ENCODE peak calls at places on chromosomes 11 and 22, in six cellular contexts. T is PC-3, O is uterus, K is HL-60, S is tibial artery, B is WERI-Rb-1. D is an unnamed sample.

GRCh38 chr11:69915501-69916250 is 96.5 kb upstream of the FGF3 start:
- DNase-seq in B (peak), K (peak), T (peak), O (peak), S (peak), D (no peak)

GRCh38 chr11:32173977-32174376 is 83.1 kb downstream of the RCN1 start:
- DNase-seq in K (no peak), S (no peak), T (no peak), B (no peak), O (no peak), D (no peak)

GRCh38 chr11:100632970-100633452 is 54.1 kb upstream of the ARHGAP42 start:
- DNase-seq in S (peak), T (peak), B (no peak), K (no peak), O (peak), D (no peak)

GRCh38 chr22:39900306-39901227 is at the start of gene GRAP2:
- DNase-seq in S (no peak), T (no peak), B (no peak), K (peak), O (no peak), D (no peak)

GRCh38 chr22:50313600-50313999 is 6.2 kb upstream of the PLXNB2 start:
- DNase-seq in O (no peak), B (no peak), T (no peak), K (no peak), S (no peak), D (no peak)

GRCh38 chr11:57460756-57461749 is 725 bp downstream of the RTN4RL2 start:
- DNase-seq in B (no peak), O (no peak), K (no peak), S (no peak), T (peak), D (no peak)

GRCh38 chr22:20569059-20570058 is 61.9 kb downstream of the MED15 start:
- DNase-seq in O (peak), S (peak), K (peak), B (no peak), T (peak), D (peak)

GRCh38 chr22:48422900-48423480 is 1404.7 kb downstream of the BRD1 start:
- DNase-seq in K (no peak), B (no peak), S (no peak), O (no peak), T (no peak), D (no peak)

GRCh38 chr22:42692239-42693054 is 28.2 kb downstream of the A4GALT start:
- DNase-seq in B (no peak), S (no peak), K (no peak), T (no peak), O (no peak), D (no peak)

GRCh38 chr22:38826386-38826785 is 17.4 kb downstream of the NPTXR start:
- DNase-seq in S (no peak), T (no peak), B (no peak), K (no peak), O (no peak), D (no peak)

GRCh38 chr11:65586676-65587075 is 8.9 kb downstream of the KCNK7 start:
- DNase-seq in B (peak), T (no peak), O (no peak), S (no peak), K (no peak), D (no peak)

GRCh38 chr11:39236916-39237315 is 2222.5 kb downstream of the LRRC4C start:
- DNase-seq in K (no peak), T (peak), O (no peak), B (no peak), S (no peak), D (no peak)

GRCh38 chr11:90448280-90448679 is 225.4 kb upstream of the CHORDC1 start:
- DNase-seq in S (no peak), O (no peak), K (no peak), T (no peak), B (no peak), D (no peak)

DNA sequence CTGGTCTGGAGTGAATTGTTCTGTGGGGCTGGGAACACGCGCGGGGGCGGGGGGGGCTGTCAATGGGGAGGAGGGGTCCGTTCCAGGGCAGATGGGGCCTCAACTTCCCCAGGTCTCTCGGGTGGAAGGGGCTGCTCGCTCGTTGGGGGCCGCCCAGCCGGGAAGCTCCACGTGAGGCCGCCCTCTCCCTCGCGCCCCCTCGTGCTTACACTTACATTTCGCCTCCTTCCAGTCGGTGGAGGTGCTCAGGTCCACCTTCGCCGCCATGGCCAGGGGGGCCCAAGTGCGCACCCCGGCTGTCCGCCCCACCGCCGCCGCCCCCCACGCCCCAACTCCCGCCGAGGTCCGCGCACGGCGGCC is 451 bp downstream of the MACROD1 start:
- DNase-seq in O (no peak), B (no peak), T (peak), K (no peak), S (no peak), D (no peak)
- H3K27ac ChIP-seq in O (peak), B (peak), T (peak), K (peak), S (peak), D (no peak)

DNA sequence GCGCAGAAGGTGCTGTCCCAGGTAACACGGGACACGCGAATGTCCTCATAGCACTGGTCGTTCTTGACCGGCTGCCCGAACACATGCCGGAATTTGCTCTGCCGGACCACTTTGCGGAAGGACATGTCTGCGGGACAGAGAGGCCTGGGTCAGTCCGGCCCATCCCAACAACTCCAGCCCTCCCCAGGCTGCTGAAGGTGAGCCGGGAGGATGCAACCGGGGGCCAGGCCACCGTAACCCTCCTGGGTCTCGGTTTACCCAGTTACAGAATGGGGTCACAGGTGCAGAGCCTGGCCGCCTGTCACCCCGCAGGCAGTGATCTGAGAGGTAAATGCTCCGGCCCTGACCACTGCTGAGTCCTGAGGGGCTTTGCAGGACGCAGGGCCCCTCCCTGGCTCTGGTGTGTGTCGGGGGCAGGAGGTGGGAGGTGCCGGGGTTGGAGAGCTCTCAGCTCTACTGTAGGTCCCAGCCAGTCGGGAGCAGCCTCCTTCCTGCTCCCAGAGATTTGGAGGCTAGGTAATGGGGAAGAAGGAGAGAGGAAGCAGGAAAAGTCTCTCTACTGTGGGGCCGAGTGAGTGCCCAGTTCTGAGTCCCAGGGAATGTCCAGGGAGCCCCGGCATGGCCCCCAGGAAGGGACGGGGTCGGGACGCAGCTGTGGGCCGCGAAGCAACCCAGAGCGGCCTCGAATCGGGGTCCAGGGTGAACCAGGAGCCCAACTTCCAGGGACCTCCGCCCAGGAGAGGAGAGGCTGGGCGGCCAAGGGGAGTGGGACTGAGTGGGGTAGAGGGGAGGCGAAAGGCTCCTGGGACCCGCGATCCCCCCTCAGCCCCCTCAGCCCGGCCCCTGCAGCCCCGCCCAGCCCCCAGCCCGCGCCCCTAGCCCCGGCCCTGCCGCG is 525 bp downstream of the CORO1B start:
- DNase-seq in S (no peak), T (peak), B (no peak), O (no peak), K (no peak), D (no peak)
- H3K4me3 ChIP-seq in S (peak), T (peak), B (peak), O (peak), K (peak), D (peak)

GRCh38 chr11:129591527-129591926 is 215.9 kb downstream of the BARX2 start:
- DNase-seq in K (no peak), B (no peak), O (no peak), S (no peak), T (no peak), D (no peak)

GRCh38 chr11:129595043-129595962 is 219.7 kb downstream of the BARX2 start:
- DNase-seq in S (no peak), O (no peak), T (no peak), K (no peak), B (no peak), D (no peak)

GRCh38 chr11:129592191-129592590 is 216.5 kb downstream of the BARX2 start:
- DNase-seq in K (no peak), T (no peak), B (no peak), S (no peak), O (no peak), D (no peak)

GRCh38 chr11:129590753-129591475 is 215.3 kb downstream of the BARX2 start:
- DNase-seq in K (no peak), T (no peak), O (no peak), S (no peak), B (no peak), D (no peak)

GRCh38 chr11:129593098-129593497 is 217.4 kb downstream of the BARX2 start:
- DNase-seq in K (no peak), B (no peak), T (peak), S (no peak), O (no peak), D (no peak)
- H3K27ac ChIP-seq in K (no peak), B (no peak), T (no peak), S (no peak), O (no peak), D (no peak)

DNA sequence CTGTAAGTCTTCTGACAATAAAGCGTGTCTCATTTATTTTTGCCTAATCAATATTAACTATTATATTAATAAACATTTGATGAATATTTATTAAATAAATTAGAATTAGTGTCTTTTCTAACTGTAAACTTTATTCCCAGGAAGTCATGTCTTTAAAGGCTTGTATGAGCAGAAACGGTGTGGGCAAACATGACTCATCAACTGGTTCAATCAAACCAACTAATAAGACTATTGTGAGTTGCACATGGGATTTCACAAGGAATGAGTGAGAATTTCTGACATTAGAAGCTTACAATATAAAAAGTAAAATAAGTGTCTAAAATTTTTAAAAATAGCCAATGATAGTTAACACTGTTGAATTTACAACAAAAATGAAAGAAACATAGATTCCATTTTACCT is 259.2 kb upstream of the CTSC start:
- DNase-seq in S (no peak), K (no peak), B (no peak), O (no peak), T (peak), D (no peak)
- H3K4me3 ChIP-seq in S (no peak), K (no peak), B (no peak), O (no peak), T (no peak), D (no peak)

GRCh38 chr22:46585340-46586122 is 34.7 kb upstream of the GRAMD4 start:
- DNase-seq in B (no peak), K (no peak), S (no peak), O (no peak), T (no peak), D (no peak)

GRCh38 chr22:46586531-46587011 is 33.6 kb upstream of the GRAMD4 start:
- DNase-seq in T (no peak), O (no peak), K (no peak), B (no peak), S (no peak), D (no peak)

GRCh38 chr22:46587492-46588278 is 32.5 kb upstream of the GRAMD4 start:
- DNase-seq in O (no peak), B (no peak), S (no peak), K (no peak), T (no peak), D (no peak)

GRCh38 chr22:46587067-46587471 is 33.1 kb upstream of the GRAMD4 start:
- DNase-seq in T (no peak), S (no peak), O (no peak), B (no peak), K (no peak), D (no peak)

GRCh38 chr22:46586123-46586519 is 34.1 kb upstream of the GRAMD4 start:
- DNase-seq in S (no peak), O (no peak), T (no peak), K (no peak), B (no peak), D (no peak)
- H3K27ac ChIP-seq in S (no peak), O (no peak), T (no peak), K (no peak), B (no peak), D (no peak)

DNA sequence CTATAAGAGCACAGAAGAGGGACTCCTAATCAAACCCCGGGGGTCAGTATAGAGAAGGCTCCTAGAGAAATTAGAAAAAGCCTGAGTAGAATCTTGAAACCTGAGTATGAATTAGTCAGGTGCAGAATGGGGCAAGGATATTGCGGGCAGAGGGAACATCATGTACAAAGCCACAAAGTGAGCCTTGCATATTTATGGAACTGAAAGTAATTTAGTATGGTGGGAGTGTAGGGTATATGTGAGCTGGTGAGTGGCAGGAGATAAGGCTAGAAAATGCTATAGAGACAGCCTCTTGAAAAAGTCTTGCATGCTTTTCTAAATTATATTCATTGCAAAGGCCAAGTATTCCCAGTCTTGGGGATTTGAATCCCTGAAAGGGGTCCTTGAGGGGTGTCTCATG is 93.7 kb downstream of the STIM1 start:
- DNase-seq in T (no peak), O (no peak), S (no peak), B (no peak), K (no peak), D (no peak)
- H3K4me3 ChIP-seq in T (no peak), O (no peak), S (no peak), B (no peak), K (no peak), D (no peak)

DNA sequence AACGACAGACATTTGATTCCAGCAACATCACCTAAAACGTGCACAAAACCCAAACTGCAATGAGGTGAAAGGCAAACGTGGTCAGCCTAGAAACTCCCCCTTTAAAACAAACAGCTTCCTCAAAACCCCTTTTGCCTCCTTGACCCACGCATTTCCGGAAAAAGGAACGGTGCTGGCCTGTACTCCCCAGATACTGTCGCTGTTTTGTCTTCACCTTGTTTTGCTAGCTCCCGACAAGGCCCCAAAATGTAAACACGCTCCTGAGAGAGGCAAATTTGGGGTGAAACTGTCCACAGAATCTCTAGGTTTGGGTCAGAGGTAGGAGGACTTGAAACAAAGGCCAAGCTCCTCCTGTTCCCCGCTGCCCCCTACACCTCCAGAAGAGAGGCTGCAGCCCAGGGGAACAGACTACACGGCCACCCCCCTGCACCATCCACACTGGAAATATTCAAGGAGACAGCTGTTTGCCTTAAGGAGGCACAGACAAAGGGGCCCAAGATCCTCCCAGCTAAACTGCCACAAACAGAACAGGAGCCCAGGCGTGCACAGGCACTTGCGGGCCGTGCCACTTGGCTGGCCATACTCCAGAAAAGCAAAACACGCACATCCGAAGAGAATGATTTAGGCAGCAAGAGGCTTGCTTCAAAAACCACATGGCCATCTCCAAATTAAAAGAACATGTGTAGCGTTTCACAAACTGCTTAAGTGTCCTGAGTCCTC is 160.6 kb upstream of the GRK3 start:
- DNase-seq in O (no peak), T (peak), B (peak), S (no peak), K (peak), D (no peak)
- H3K27ac ChIP-seq in O (peak), T (peak), B (no peak), S (peak), K (peak), D (peak)

GRCh38 chr11:118153516-118153915 is 893 bp upstream of the SCN4B start:
- DNase-seq in K (no peak), O (no peak), S (no peak), T (no peak), B (no peak), D (no peak)
- H3K4me3 ChIP-seq in K (no peak), O (no peak), S (no peak), T (no peak), B (peak), D (no peak)